ENCODE peak calls at places on chromosomes 1 and 21, in five cellular contexts. B, X, N, D and M are unnamed samples.

GRCh38 chr21:36446296-36446695 is 33.6 kb downstream of the CLDN14 start:
- DNase-seq in B (no peak), X (no peak), N (no peak), D (no peak), M (no peak)

GRCh38 chr21:44626673-44627143 is at the start of gene KRTAP10-9:
- DNase-seq in B (no peak), X (no peak), N (no peak), D (no peak), M (no peak)

GRCh38 chr1:51283977-51284376 is 46.4 kb downstream of the TTC39A start:
- DNase-seq in B (no peak), X (no peak), N (no peak), D (no peak), M (no peak)

GRCh38 chr1:30645807-30646206 is 77.6 kb downstream of the MATN1 start:
- DNase-seq in B (no peak), X (no peak), N (no peak), D (no peak), M (no peak)

GRCh38 chr1:164930241-164930640 is 371.3 kb downstream of the PBX1 start:
- DNase-seq in B (no peak), X (no peak), N (no peak), D (no peak), M (no peak)

GRCh38 chr1:27388337-27389005 is 4.0 kb upstream of the GPR3 start:
- DNase-seq in B (peak; percentile 63), X (peak; percentile 60), N (peak; percentile 53), D (no peak), M (peak; percentile 79)

GRCh38 chr1:232344791-232345399 is 285.0 kb downstream of the SIPA1L2 start:
- DNase-seq in B (no peak), X (no peak), N (no peak), D (no peak), M (no peak)

GRCh38 chr1:43285269-43285986 is at the start of gene C1orf210:
- DNase-seq in B (no peak), X (no peak), N (no peak), D (no peak), M (peak; percentile 86)

GRCh38 chr1:203629509-203630082 is 3.0 kb downstream of the ATP2B4 start:
- DNase-seq in B (peak; percentile 71), X (peak; percentile 60), N (peak; percentile 18), D (no peak), M (peak; percentile 47)

GRCh38 chr21:32578107-32578691 is 7.1 kb downstream of the TCP10L start:
- DNase-seq in B (peak; percentile 54), X (no peak), N (no peak), D (no peak), M (no peak)

GRCh38 chr1:68329096-68329835 is 96.9 kb upstream of the WLS start:
- DNase-seq in B (no peak), X (no peak), N (no peak), D (no peak), M (no peak)

GRCh38 chr21:17371470-17371869 is 141.4 kb upstream of the CXADR start:
- DNase-seq in B (no peak), X (no peak), N (no peak), D (peak; percentile 31), M (no peak)

GRCh38 chr21:45187646-45188045 is 100.0 kb downstream of the POFUT2 start:
- DNase-seq in B (no peak), X (no peak), N (no peak), D (no peak), M (no peak)

GRCh38 chr1:229388876-229389580 is 44.9 kb downstream of the ACTA1 start:
- DNase-seq in B (no peak), X (no peak), N (no peak), D (peak; percentile 53), M (no peak)

GRCh38 chr1:159872896-159873295 is 10.4 kb upstream of the VSIG8 start:
- DNase-seq in B (no peak), X (no peak), N (no peak), D (no peak), M (no peak)

GRCh38 chr1:44713321-44713781 is 17.6 kb downstream of the RNU5D-1 start:
- DNase-seq in B (no peak), X (no peak), N (no peak), D (no peak), M (no peak)

GRCh38 chr1:64055310-64055709 is 148.1 kb upstream of the UBE2U start:
- DNase-seq in B (no peak), X (no peak), N (no peak), D (no peak), M (no peak)

GRCh38 chr1:236854602-236854978 is 59.5 kb downstream of the MTR start:
- DNase-seq in B (no peak), X (no peak), N (no peak), D (peak; percentile 32), M (no peak)

GRCh38 chr1:228084325-228084724 is 1.8 kb downstream of the ARF1 start:
- DNase-seq in B (no peak), X (no peak), N (no peak), D (peak; percentile 47), M (no peak)

GRCh38 chr1:242522304-242522945 is 2.1 kb downstream of the PLD5 start:
- DNase-seq in B (no peak), X (no peak), N (no peak), D (no peak), M (no peak)

GRCh38 chr1:111082421-111083192 is 57.3 kb downstream of the DRAM2 start:
- DNase-seq in B (no peak), X (no peak), N (no peak), D (peak; percentile 19), M (no peak)

GRCh38 chr1:204316164-204316563 is 43.6 kb downstream of the PLEKHA6 start:
- DNase-seq in B (no peak), X (no peak), N (no peak), D (no peak), M (no peak)

GRCh38 chr1:211068976-211069375 is 65.0 kb downstream of the KCNH1 start:
- DNase-seq in B (no peak), X (no peak), N (no peak), D (no peak), M (no peak)

GRCh38 chr1:59061876-59062275 is 235.0 kb upstream of the FGGY start:
- DNase-seq in B (no peak), X (no peak), N (no peak), D (peak; percentile 84), M (peak; percentile 70)

GRCh38 chr1:10979483-10979920 is 33.0 kb upstream of the TARDBP start:
- DNase-seq in B (no peak), X (no peak), N (no peak), D (no peak), M (peak; percentile 39)

GRCh38 chr1:232211149-232211548 is 418.8 kb downstream of the SIPA1L2 start:
- DNase-seq in B (peak; percentile 13), X (no peak), N (no peak), D (no peak), M (no peak)

GRCh38 chr1:230317823-230318819 is 108.0 kb downstream of the PGBD5 start:
- DNase-seq in B (no peak), X (no peak), N (no peak), D (no peak), M (peak; percentile 70)

GRCh38 chr1:208045410-208046252 is 134.7 kb upstream of the CD34 start:
- DNase-seq in B (no peak), X (no peak), N (no peak), D (no peak), M (no peak)